ENCODE peak calls at places on chromosomes 2 and 18, in five cellular contexts. X, L, K, C and T are unnamed samples.

GRCh38 chr2:31812051-31812798 is 198.6 kb downstream of the MEMO1 start:
- DNase-seq in X (no peak), L (no peak), K (peak; percentile 69), C (peak; percentile 93), T (no peak)

GRCh38 chr2:143217512-143218136 is 88.4 kb downstream of the ARHGAP15 start:
- DNase-seq in X (no peak), L (no peak), C (no peak), K (no peak), T (no peak)

GRCh38 chr2:215920244-215921100 is 92.9 kb downstream of the MREG start:
- DNase-seq in L (peak; percentile 91), C (peak; percentile 81), X (peak; percentile 72), K (peak; percentile 37), T (peak; percentile 68)

GRCh38 chr2:212595036-212595654 is 56.5 kb upstream of the ERBB4 start:
- DNase-seq in K (no peak), L (peak; percentile 46), X (peak; percentile 19), C (peak; percentile 5), T (no peak)

GRCh38 chr2:66445781-66446177 is 10.9 kb downstream of the MEIS1 start:
- DNase-seq in C (no peak), L (peak; percentile 53), X (peak; percentile 78), K (no peak), T (no peak)

GRCh38 chr18:37163119-37163518 is 334.2 kb downstream of the KIAA1328 start:
- DNase-seq in K (no peak), X (no peak), C (no peak), L (no peak), T (no peak)

GRCh38 chr18:10715791-10716190 is 190.0 kb downstream of the NAPG start:
- DNase-seq in C (no peak), L (peak; percentile 72), X (no peak), K (no peak), T (no peak)

GRCh38 chr2:70907130-70907756 is 28.5 kb upstream of the ATP6V1B1 start:
- DNase-seq in L (peak; percentile 45), X (peak; percentile 59), C (no peak), K (no peak), T (no peak)

GRCh38 chr2:29238497-29238896 is 123.3 kb downstream of the CLIP4 start:
- DNase-seq in L (no peak), C (peak; percentile 34), K (peak; percentile 10), X (peak; percentile 76), T (peak; percentile 45)

GRCh38 chr2:239721991-239722759 is 303.0 kb downstream of the NDUFA10 start:
- DNase-seq in X (no peak), C (no peak), L (no peak), K (no peak), T (no peak)

GRCh38 chr2:70086278-70086837 is 919 bp upstream of the PCBP1 start:
- DNase-seq in C (peak; percentile 96), L (peak; percentile 93), K (peak; percentile 60), X (peak; percentile 80), T (no peak)

GRCh38 chr2:128178650-128179460 is 87.9 kb downstream of the UGGT1 start:
- DNase-seq in X (peak; percentile 83), C (peak; percentile 100), K (peak; percentile 56), L (peak; percentile 88), T (peak; percentile 16)

GRCh38 chr2:128360711-128361110 is 42.0 kb upstream of the HS6ST1 start:
- DNase-seq in X (no peak), K (no peak), C (no peak), L (no peak), T (no peak)

GRCh38 chr2:237057107-237057506 is 28.6 kb upstream of the COPS8 start:
- DNase-seq in C (no peak), X (no peak), K (no peak), L (no peak), T (no peak)

GRCh38 chr2:102657770-102658169 is 38.4 kb downstream of the SLC9A2 start:
- DNase-seq in L (no peak), C (no peak), K (no peak), X (no peak), T (no peak)

GRCh38 chr18:77092104-77093066 is 40.2 kb downstream of the MBP start:
- DNase-seq in K (peak; percentile 88), L (no peak), C (no peak), X (no peak), T (no peak)

GRCh38 chr2:120556908-120557307 is 178.8 kb upstream of the GLI2 start:
- DNase-seq in K (no peak), L (no peak), X (peak; percentile 39), C (no peak), T (no peak)

GRCh38 chr2:112774536-112775285 is 9.6 kb downstream of the IL1A start:
- DNase-seq in X (no peak), L (no peak), K (no peak), C (no peak), T (no peak)

GRCh38 chr2:230575640-230576324 is 136.9 kb upstream of the CAB39 start:
- DNase-seq in L (no peak), X (no peak), K (no peak), C (no peak), T (no peak)

GRCh38 chr2:151765760-151766159 is 31.5 kb upstream of the NEB start:
- DNase-seq in C (no peak), X (peak; percentile 27), K (no peak), L (no peak), T (no peak)

GRCh38 chr2:230643576-230644291 is 68.9 kb upstream of the CAB39 start:
- DNase-seq in L (no peak), C (no peak), K (peak; percentile 39), X (no peak), T (no peak)

GRCh38 chr18:39839782-39840181 is 2115.3 kb upstream of the PIK3C3 start:
- DNase-seq in X (no peak), L (peak; percentile 30), K (no peak), C (no peak), T (no peak)

GRCh38 chr2:60479226-60480088 is 74.0 kb downstream of the BCL11A start:
- DNase-seq in L (no peak), C (no peak), K (no peak), X (no peak), T (no peak)

GRCh38 chr2:109710505-109711229 is 83.4 kb upstream of the RGPD5 start:
- DNase-seq in C (no peak), K (no peak), X (no peak), L (no peak), T (no peak)

GRCh38 chr2:126862730-126863129 is 36.0 kb upstream of the TEX51 start:
- DNase-seq in K (no peak), C (no peak), L (no peak), X (no peak), T (no peak)

GRCh38 chr2:25314514-25315315 is 27.0 kb downstream of the DNMT3A start:
- DNase-seq in L (peak; percentile 56), C (peak; percentile 41), X (peak; percentile 93), K (peak; percentile 49), T (no peak)

GRCh38 chr2:159101755-159102489 is 133.5 kb downstream of the TANC1 start:
- DNase-seq in X (no peak), C (no peak), K (no peak), L (no peak), T (no peak)

GRCh38 chr2:171864357-171864985 is 29.6 kb downstream of the SLC25A12 start:
- DNase-seq in C (no peak), X (no peak), L (no peak), K (peak; percentile 45), T (no peak)

GRCh38 chr2:51919395-51919794 is 887.5 kb upstream of the NRXN1 start:
- DNase-seq in L (peak; percentile 78), C (no peak), K (no peak), X (no peak), T (no peak)

GRCh38 chr2:45845058-45845457 is 193.6 kb downstream of the PRKCE start:
- DNase-seq in C (no peak), L (no peak), K (no peak), X (no peak), T (no peak)

GRCh38 chr18:48428494-48429177 is 19.5 kb upstream of the ZBTB7C start:
- DNase-seq in K (no peak), C (no peak), X (peak; percentile 42), L (peak; percentile 59), T (no peak)

GRCh38 chr18:58609536-58609993 is 19.3 kb downstream of the ALPK2 start:
- DNase-seq in C (peak; percentile 60), L (no peak), K (no peak), X (no peak), T (no peak)

GRCh38 chr2:36672199-36672598 is 24.3 kb upstream of the VIT start:
- DNase-seq in C (peak; percentile 52), K (no peak), L (peak; percentile 64), X (peak; percentile 69), T (no peak)

DNA sequence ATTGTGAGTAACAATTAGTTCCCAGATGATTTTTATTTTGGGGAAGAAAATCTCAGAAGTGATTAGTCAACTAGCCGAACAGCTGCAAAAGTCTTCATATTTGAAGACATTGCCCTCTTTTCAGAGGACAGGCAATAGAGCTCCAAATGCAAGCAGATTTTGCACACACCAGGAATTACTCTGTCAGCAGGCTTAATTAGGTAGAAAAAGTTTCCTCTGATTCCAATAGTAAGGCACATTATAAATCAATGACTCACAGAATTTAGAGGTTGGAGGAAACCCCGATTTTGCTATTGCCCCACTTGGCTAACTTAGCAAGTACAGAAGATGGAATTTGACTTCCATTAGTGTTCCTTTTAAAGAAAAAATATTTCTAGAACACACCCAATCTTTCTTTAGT is 30.7 kb upstream of the SCN1A start:
- DNase-seq in X (no peak), L (peak; percentile 62), C (no peak), K (no peak), T (no peak)
- H3K4me1 ChIP-seq in X (no peaks in the 10 kb centered on the region), L (no peaks in the 10 kb centered on the region), C (peaks cover 71% of the 10 kb centered on the region), K (no peaks in the 10 kb centered on the region), T (no peaks in the 10 kb centered on the region)

DNA sequence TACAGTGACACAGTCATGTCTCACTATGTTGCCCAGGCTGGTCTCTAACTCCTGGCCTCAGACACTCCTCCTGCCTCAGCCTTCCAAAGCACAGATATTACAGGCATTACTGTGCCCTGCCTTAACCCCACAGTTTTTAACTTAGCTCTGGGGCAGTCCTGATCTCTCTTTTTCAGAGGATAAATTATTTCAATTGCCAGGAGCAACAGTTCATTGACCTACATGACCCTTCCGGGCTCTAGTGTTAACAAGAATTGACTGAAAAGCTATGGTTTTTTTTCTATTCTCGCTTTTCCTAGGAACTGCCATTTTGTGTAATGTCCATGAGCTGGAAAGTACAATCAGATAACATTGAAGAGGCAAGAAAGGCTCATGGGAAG is 92.8 kb downstream of the HNRNPLL start:
- DNase-seq in C (no peak), L (no peak), K (no peak), X (no peak), T (no peak)
- H3K27ac ChIP-seq in C (no peak overlapping the region), L (no peak overlapping the region), K (peak overlapping the region; percentile 77), X (no peak overlapping the region), T (no peak overlapping the region)

GRCh38 chr2:238064376-238064775 is 3.6 kb downstream of the SCLY start:
- DNase-seq in L (no peak), X (no peak), C (no peak), K (no peak), T (no peak)

GRCh38 chr2:238067939-238068338 is 7.1 kb downstream of the SCLY start:
- DNase-seq in C (no peak), K (no peak), L (no peak), X (no peak), T (no peak)

GRCh38 chr2:238066218-238066617 is 5.4 kb downstream of the SCLY start:
- DNase-seq in K (no peak), X (no peak), L (no peak), C (no peak), T (no peak)

GRCh38 chr2:238063414-238064189 is 2.8 kb downstream of the SCLY start:
- DNase-seq in L (no peak), X (no peak), C (peak; percentile 39), K (no peak), T (no peak)

GRCh38 chr2:238065447-238065846 is 4.6 kb downstream of the SCLY start:
- DNase-seq in C (no peak), K (no peak), X (no peak), L (no peak), T (no peak)
- H3K4me1 ChIP-seq in C (peaks cover 40% of the 10 kb centered on the region), K (peaks cover 12% of the 10 kb centered on the region), X (peaks cover 13% of the 10 kb centered on the region), L (no peaks in the 10 kb centered on the region), T (no peaks in the 10 kb centered on the region)

GRCh38 chr2:55869637-55870325 is 53.8 kb downstream of the EFEMP1 start:
- DNase-seq in K (no peak), X (no peak), C (no peak), L (peak; percentile 55), T (no peak)
- H3K27ac ChIP-seq in K (no peak overlapping the region), X (no peak overlapping the region), C (no peak overlapping the region), L (peak overlapping the region; percentile 57), T (no peak overlapping the region)